ENCODE peak calls at places on chromosome 16, in five cellular contexts. X, P, T, D and Z are unnamed samples.

GRCh38 chr16:5065813-5066212 is at the start of gene C16orf89:
- DNase-seq in P (no peak), X (no peak), T (no peak), D (no peak), Z (no peak)

GRCh38 chr16:1401758-1402154 is 12.7 kb downstream of the UNKL start:
- DNase-seq in X (no peak), D (no peak), T (no peak), P (no peak), Z (no peak)

GRCh38 chr16:83727018-83727417 is 80.8 kb upstream of the HSBP1 start:
- DNase-seq in D (no peak), P (no peak), T (no peak), X (no peak), Z (no peak)

GRCh38 chr16:83689385-83689831 is 118.4 kb upstream of the HSBP1 start:
- DNase-seq in P (peak), D (no peak), X (no peak), T (no peak), Z (no peak)

GRCh38 chr16:56989988-56990387 is 631 bp downstream of the NLRC5 start:
- DNase-seq in D (no peak), T (no peak), P (no peak), X (no peak), Z (no peak)

GRCh38 chr16:53952215-53953208 is 248.6 kb downstream of the FTO start:
- DNase-seq in D (no peak), X (no peak), P (no peak), T (no peak), Z (peak)

GRCh38 chr16:75282811-75283281 is 31.4 kb upstream of the BCAR1 start:
- DNase-seq in T (no peak), D (no peak), P (no peak), X (no peak), Z (no peak)

GRCh38 chr16:66026211-66026610 is 340.3 kb upstream of the CDH5 start:
- DNase-seq in T (no peak), X (no peak), P (no peak), D (no peak), Z (no peak)

GRCh38 chr16:25151996-25152395 is 40.5 kb downstream of the LCMT1 start:
- DNase-seq in P (peak), X (no peak), D (no peak), T (no peak), Z (no peak)

GRCh38 chr16:8892101-8892575 is 10.0 kb downstream of the LITAFD start:
- DNase-seq in T (no peak), D (no peak), X (no peak), P (no peak), Z (no peak)

GRCh38 chr16:59748531-59748930 is 1014.4 kb upstream of the GOT2 start:
- DNase-seq in X (no peak), D (no peak), P (no peak), T (no peak), Z (no peak)

GRCh38 chr16:10314811-10315210 is 71.0 kb upstream of the ATF7IP2 start:
- DNase-seq in D (peak), P (no peak), X (no peak), T (no peak), Z (peak)

GRCh38 chr16:30924797-30925645 is 1.6 kb downstream of the FBXL19 start:
- DNase-seq in T (no peak), P (no peak), X (no peak), D (no peak), Z (no peak)

GRCh38 chr16:49460786-49461470 is 87.3 kb downstream of the C16orf78 start:
- DNase-seq in T (no peak), X (peak), P (no peak), D (no peak), Z (no peak)

GRCh38 chr16:12500771-12501170 is 302.9 kb downstream of the CPPED1 start:
- DNase-seq in P (no peak), X (no peak), T (no peak), D (no peak), Z (no peak)

GRCh38 chr16:4213721-4214120 is 28.2 kb downstream of the SRL start:
- DNase-seq in X (no peak), D (no peak), P (no peak), T (no peak), Z (no peak)

GRCh38 chr16:68972720-68973119 is 129.4 kb downstream of the TANGO6 start:
- DNase-seq in D (no peak), X (no peak), T (no peak), P (no peak), Z (peak)

GRCh38 chr16:1923299-1924034 is 5.3 kb upstream of the HS3ST6 start:
- DNase-seq in T (no peak), X (no peak), P (peak), D (peak), Z (no peak)

GRCh38 chr16:81358860-81359259 is 44.1 kb downstream of the GAN start:
- DNase-seq in X (no peak), P (no peak), T (no peak), D (no peak), Z (no peak)

GRCh38 chr16:84357191-84357651 is 11.1 kb upstream of the ATP2C2 start:
- DNase-seq in D (no peak), T (no peak), X (no peak), P (no peak), Z (no peak)

GRCh38 chr16:12406840-12407690 is 396.6 kb downstream of the CPPED1 start:
- DNase-seq in P (no peak), D (peak), X (no peak), T (no peak), Z (peak)

GRCh38 chr16:77991701-77992100 is 30.6 kb upstream of the CLEC3A start:
- DNase-seq in P (no peak), D (no peak), X (no peak), T (no peak), Z (no peak)

GRCh38 chr16:88310796-88311605 is 71.8 kb upstream of the ZNF469 start:
- DNase-seq in D (no peak), X (no peak), P (no peak), T (no peak), Z (no peak)

GRCh38 chr16:73027655-73028220 is 20.2 kb downstream of the ZFHX3 start:
- DNase-seq in T (no peak), D (no peak), P (no peak), X (no peak), Z (no peak)

GRCh38 chr16:81996664-81997529 is 14.4 kb downstream of the SDR42E1 start:
- DNase-seq in D (peak), X (no peak), P (no peak), T (no peak), Z (peak)

GRCh38 chr16:28495098-28495793 is 803 bp downstream of the APOBR start:
- DNase-seq in T (no peak), X (no peak), P (no peak), D (no peak), Z (no peak)

GRCh38 chr16:27305342-27305741 is 8.4 kb upstream of the IL4R start:
- DNase-seq in X (no peak), D (no peak), P (no peak), T (no peak), Z (peak)

GRCh38 chr16:3950343-3951193 is 70.1 kb upstream of the CREBBP start:
- DNase-seq in D (no peak), X (no peak), T (no peak), P (peak), Z (no peak)

GRCh38 chr16:66515543-66516171 is 34.3 kb downstream of the TK2 start:
- DNase-seq in P (no peak), X (no peak), T (no peak), D (no peak), Z (peak)

GRCh38 chr16:70703041-70703834 is 17.4 kb upstream of the MTSS2 start:
- DNase-seq in D (peak), T (no peak), P (peak), X (no peak), Z (peak)

GRCh38 chr16:4240624-4241023 is 1.3 kb downstream of the SRL start:
- DNase-seq in D (no peak), T (no peak), P (no peak), X (no peak), Z (no peak)

GRCh38 chr16:578870-579405 is 9.2 kb downstream of the PIGQ start:
- DNase-seq in D (peak), X (peak), T (no peak), P (peak), Z (peak)

GRCh38 chr16:3036726-3037315 is at the start of gene BICDL2:
- DNase-seq in X (no peak), P (no peak), T (no peak), D (no peak), Z (no peak)